ENCODE peak calls at places on chromosomes 13 and 19, in five cellular contexts. Y, R, A, O and W are unnamed samples.

GRCh38 chr19:47765522-47766358 is 12.8 kb upstream of the SELENOW start:
- DNase-seq in Y (peak; percentile 93), R (peak; percentile 86), A (peak; percentile 52), O (no peak), W (peak; percentile 77)

GRCh38 chr19:5696196-5697021 is 6.3 kb downstream of the RPL36 start:
- DNase-seq in Y (no peak), R (no peak), A (no peak), O (no peak), W (peak; percentile 32)

GRCh38 chr19:45500918-45501729 is 2.9 kb downstream of the PPM1N start:
- DNase-seq in Y (no peak), R (no peak), A (no peak), O (no peak), W (peak; percentile 1)

GRCh38 chr13:87661471-87661870 is 9.7 kb upstream of the SLITRK5 start:
- DNase-seq in Y (no peak), R (no peak), A (no peak), O (no peak), W (no peak)

GRCh38 chr13:109945206-109945960 is 159.0 kb upstream of the IRS2 start:
- DNase-seq in Y (no peak), R (no peak), A (no peak), O (no peak), W (no peak)

GRCh38 chr13:78787189-78787588 is 128.2 kb upstream of the OBI1 start:
- DNase-seq in Y (no peak), R (peak; percentile 3), A (no peak), O (no peak), W (no peak)

GRCh38 chr13:67736646-67737420 is 506.7 kb upstream of the PCDH9 start:
- DNase-seq in Y (no peak), R (peak; percentile 2), A (peak; percentile 5), O (no peak), W (peak; percentile 3)

GRCh38 chr13:58574791-58575190 is 943.2 kb downstream of the PCDH17 start:
- DNase-seq in Y (no peak), R (no peak), A (no peak), O (no peak), W (no peak)

GRCh38 chr19:4971424-4971793 is 2.5 kb downstream of the KDM4B start:
- DNase-seq in Y (peak; percentile 72), R (peak; percentile 68), A (peak; percentile 59), O (no peak), W (peak; percentile 61)

GRCh38 chr19:35868172-35868822 is at the start of gene APLP1:
- DNase-seq in Y (peak; percentile 84), R (peak; percentile 83), A (peak; percentile 14), O (no peak), W (peak; percentile 92)

GRCh38 chr13:77784531-77784930 is 87.0 kb downstream of the SLAIN1 start:
- DNase-seq in Y (no peak), R (no peak), A (no peak), O (no peak), W (no peak)

GRCh38 chr19:55642153-55643002 is 1.1 kb upstream of the ZNF581 start:
- DNase-seq in Y (peak; percentile 61), R (peak; percentile 53), A (no peak), O (no peak), W (peak; percentile 47)

GRCh38 chr19:58022283-58022660 is 11.6 kb upstream of the ZSCAN1 start:
- DNase-seq in Y (no peak), R (no peak), A (no peak), O (no peak), W (no peak)

GRCh38 chr19:58020129-58020528 is 13.7 kb upstream of the ZSCAN1 start:
- DNase-seq in Y (no peak), R (no peak), A (no peak), O (no peak), W (no peak)

GRCh38 chr19:58024661-58025060 is 9.2 kb upstream of the ZSCAN1 start:
- DNase-seq in Y (no peak), R (no peak), A (no peak), O (no peak), W (no peak)

GRCh38 chr19:58020985-58021384 is 12.8 kb upstream of the ZSCAN1 start:
- DNase-seq in Y (no peak), R (no peak), A (no peak), O (no peak), W (no peak)

DNA sequence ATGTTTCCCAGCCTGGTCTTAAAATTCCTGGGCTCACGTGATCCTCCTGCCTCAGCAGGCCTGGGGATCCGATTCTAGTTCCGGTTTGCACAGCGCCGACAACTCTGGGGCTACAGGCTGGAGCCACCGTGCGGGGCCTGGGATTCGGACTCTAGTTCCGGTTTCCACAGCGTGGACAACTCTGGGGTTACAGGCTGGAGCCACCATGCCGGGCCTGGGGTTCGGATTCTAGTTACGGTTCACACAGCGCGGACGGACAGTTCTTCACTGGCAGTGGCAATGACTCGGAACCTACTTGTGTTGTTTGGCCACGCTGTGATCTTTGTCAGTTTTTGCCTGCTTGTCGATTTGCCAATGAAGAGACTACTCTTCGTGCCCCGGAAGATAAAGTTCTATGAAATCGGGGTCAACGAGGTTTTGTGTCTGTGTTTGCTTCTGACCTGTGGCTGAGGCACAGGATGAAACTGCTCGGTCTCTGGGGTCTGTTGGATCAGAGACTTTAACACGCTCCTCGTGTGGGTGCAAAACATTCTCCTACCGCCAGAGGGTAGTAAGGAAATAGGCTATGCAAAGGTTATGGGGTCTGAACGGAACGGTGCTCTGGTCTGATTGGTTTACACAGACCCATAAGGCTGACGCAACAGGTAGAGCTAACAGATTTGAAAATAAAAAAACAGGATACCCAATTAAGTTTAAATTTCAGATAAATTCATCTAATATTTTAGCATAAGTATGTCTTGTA is 12.1 kb upstream of the ZSCAN1 start:
- DNase-seq in Y (peak; percentile 72), R (peak; percentile 37), A (peak; percentile 53), O (no peak), W (peak; percentile 81)
- H3K9me3 ChIP-seq in Y (peaks cover 35% of the 10 kb centered on the region), R (no peaks in the 10 kb centered on the region), A (peaks cover 50% of the 10 kb centered on the region), O (no peaks in the 10 kb centered on the region), W (no peaks in the 10 kb centered on the region)

GRCh38 chr13:24864579-24864978 is 100.6 kb downstream of the RNF17 start:
- DNase-seq in Y (no peak), R (no peak), A (no peak), O (no peak), W (no peak)

GRCh38 chr13:24868874-24869273 is 104.9 kb downstream of the RNF17 start:
- DNase-seq in Y (no peak), R (no peak), A (no peak), O (no peak), W (no peak)

GRCh38 chr13:24865158-24865557 is 101.2 kb downstream of the RNF17 start:
- DNase-seq in Y (no peak), R (no peak), A (no peak), O (no peak), W (no peak)

GRCh38 chr13:24863748-24864540 is 100.0 kb downstream of the RNF17 start:
- DNase-seq in Y (no peak), R (peak; percentile 67), A (no peak), O (no peak), W (no peak)

DNA sequence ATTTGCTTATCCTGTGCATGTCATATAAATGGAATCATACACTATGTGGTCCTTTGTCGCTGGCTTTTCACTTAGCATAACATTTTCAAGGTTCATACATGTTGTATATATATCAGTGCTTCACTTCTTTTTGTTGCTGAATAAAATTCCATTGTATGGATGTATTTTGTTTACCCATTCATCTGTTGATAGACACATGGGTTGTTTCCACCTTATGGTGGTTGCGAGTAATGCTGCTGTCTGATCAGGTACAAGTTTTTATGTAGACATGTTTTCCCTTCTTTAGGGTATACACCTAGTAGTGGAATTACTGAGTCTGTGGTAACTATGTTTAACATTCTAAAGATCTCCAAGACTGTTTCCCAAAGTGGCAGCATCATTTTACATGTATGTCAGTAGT is 102.5 kb downstream of the RNF17 start:
- DNase-seq in Y (no peak), R (no peak), A (no peak), O (no peak), W (no peak)
- TF ChIP-seq GABPA in Y (no peak), R (no peak), A (no peak), O (no peak), W (no peak)

GRCh38 chr19:52115526-52116053 is 20.0 kb upstream of the ZNF841 start:
- DNase-seq in Y (no peak), R (no peak), A (no peak), O (no peak), W (no peak)
- H3K9me3 ChIP-seq in Y (peaks cover 98% of the 10 kb centered on the region), R (peaks cover 64% of the 10 kb centered on the region), A (peaks cover 99% of the 10 kb centered on the region), O (peaks cover 61% of the 10 kb centered on the region), W (peaks cover 52% of the 10 kb centered on the region)

GRCh38 chr13:37132211-37132610 is 26.7 kb upstream of the CSNK1A1L start:
- DNase-seq in Y (no peak), R (no peak), A (no peak), O (no peak), W (no peak)
- TF ChIP-seq GABPA in Y (no peak), R (no peak), A (no peak), O (no peak), W (no peak)

DNA sequence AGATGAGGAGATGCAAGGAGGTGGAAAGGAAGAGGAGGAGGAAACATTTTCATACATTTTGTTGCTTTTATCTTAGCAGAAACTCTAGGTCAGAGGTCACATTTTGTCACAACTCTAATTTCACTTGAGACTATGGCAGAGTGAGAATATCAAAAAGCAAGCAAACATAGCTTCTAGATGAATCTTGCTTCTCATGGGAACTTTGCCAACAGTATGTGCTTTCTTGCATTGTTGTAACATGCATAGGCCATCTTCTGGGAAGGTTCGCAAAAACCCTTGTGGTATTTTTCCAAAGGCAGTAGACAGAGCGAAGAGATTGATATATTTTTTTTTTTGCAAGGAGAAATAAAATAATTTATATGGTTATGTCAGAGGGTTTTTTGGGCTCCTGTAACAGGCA is 291.3 kb downstream of the MTUS2 start:
- DNase-seq in Y (no peak), R (no peak), A (no peak), O (no peak), W (no peak)
- H3K9me3 ChIP-seq in Y (no peaks in the 10 kb centered on the region), R (no peaks in the 10 kb centered on the region), A (peaks cover 79% of the 10 kb centered on the region), O (no peaks in the 10 kb centered on the region), W (no peaks in the 10 kb centered on the region)